ENCODE peak calls at places on chromosomes 12 and 14, in six cellular contexts. E is small intestine; K is kidney; H is mammary epithelial cell; O is effector memory CD4-positive, alpha-beta T cell; F is fibroblast of lung. Z is an unnamed sample.

GRCh38 chr14:29243355-29243754 is 476.8 kb downstream of the FOXG1 start:
- DNase-seq in E (no peak), K (no peak), H (no peak), O (no peak), F (peak), Z (no peak)

GRCh38 chr12:26055087-26055486 is 69.8 kb downstream of the BHLHE41 start:
- DNase-seq in E (no peak), K (no peak), H (no peak), O (no peak), F (no peak), Z (no peak)

GRCh38 chr12:45730116-45730841 is 773 bp downstream of the ARID2 start:
- DNase-seq in E (peak), K (peak), H (peak), O (peak), F (peak), Z (peak)

GRCh38 chr12:122421263-122421814 is 1.1 kb downstream of the CLIP1 start:
- DNase-seq in E (peak), K (no peak), H (peak), O (no peak), F (peak), Z (no peak)

GRCh38 chr14:80202888-80203562 is 8.3 kb downstream of the DIO2 start:
- DNase-seq in E (peak), K (no peak), H (no peak), O (no peak), F (no peak), Z (no peak)

GRCh38 chr14:96104469-96105057 is 65.4 kb downstream of the C14orf132 start:
- DNase-seq in E (peak), K (peak), H (peak), O (no peak), F (peak), Z (no peak)

GRCh38 chr14:100076133-100076532 is 10.9 kb downstream of the EVL start:
- DNase-seq in E (no peak), K (no peak), H (peak), O (no peak), F (no peak), Z (no peak)

GRCh38 chr12:108807996-108808725 is 49.2 kb downstream of the SSH1 start:
- DNase-seq in E (no peak), K (no peak), H (no peak), O (no peak), F (no peak), Z (no peak)

GRCh38 chr14:98754343-98755025 is 517.5 kb downstream of the BCL11B start:
- DNase-seq in E (no peak), K (no peak), H (peak), O (no peak), F (peak), Z (no peak)

GRCh38 chr12:106978035-106978800 is 8.7 kb downstream of the MTERF2 start:
- DNase-seq in E (peak), K (peak), H (no peak), O (no peak), F (peak), Z (no peak)

GRCh38 chr14:34682787-34683321 is 31.5 kb downstream of the CFL2 start:
- DNase-seq in E (no peak), K (no peak), H (no peak), O (no peak), F (peak), Z (no peak)

GRCh38 chr14:54529811-54530210 is 20.1 kb downstream of the CGRRF1 start:
- DNase-seq in E (peak), K (no peak), H (peak), O (no peak), F (peak), Z (no peak)

GRCh38 chr12:129063600-129063999 is 210.3 kb downstream of the GLT1D1 start:
- DNase-seq in E (no peak), K (no peak), H (no peak), O (no peak), F (no peak), Z (no peak)

GRCh38 chr12:26318661-26319068 is 123.3 kb downstream of the SSPN start:
- DNase-seq in E (no peak), K (peak), H (peak), O (no peak), F (peak), Z (no peak)

GRCh38 chr14:31879661-31880348 is 197.3 kb upstream of the ARHGAP5 start:
- DNase-seq in E (no peak), K (no peak), H (no peak), O (no peak), F (no peak), Z (no peak)

GRCh38 chr12:68772714-68773113 is 26.7 kb downstream of the SLC35E3 start:
- DNase-seq in E (no peak), K (no peak), H (no peak), O (no peak), F (no peak), Z (no peak)

GRCh38 chr14:103889313-103890051 is 38.8 kb upstream of the TDRD9 start:
- DNase-seq in E (peak), K (no peak), H (peak), O (no peak), F (peak), Z (no peak)

GRCh38 chr12:13428538-13429265 is 232.2 kb downstream of the EMP1 start:
- DNase-seq in E (no peak), K (no peak), H (no peak), O (no peak), F (peak), Z (no peak)

GRCh38 chr14:44912041-44912869 is 49.5 kb downstream of the KLHL28 start:
- DNase-seq in E (no peak), K (peak), H (no peak), O (no peak), F (no peak), Z (no peak)

GRCh38 chr12:95208678-95209077 is 8.6 kb downstream of the FGD6 start:
- DNase-seq in E (no peak), K (no peak), H (no peak), O (no peak), F (no peak), Z (no peak)

GRCh38 chr14:26389646-26390508 is 208.0 kb downstream of the NOVA1 start:
- DNase-seq in E (no peak), K (no peak), H (no peak), O (no peak), F (peak), Z (no peak)

GRCh38 chr12:113837059-113837458 is 129.1 kb downstream of the RBM19 start:
- DNase-seq in E (no peak), K (no peak), H (no peak), O (no peak), F (no peak), Z (no peak)

GRCh38 chr12:49598527-49598926 is 6.9 kb downstream of the FAM186B start:
- DNase-seq in E (no peak), K (no peak), H (no peak), O (no peak), F (no peak), Z (no peak)

DNA sequence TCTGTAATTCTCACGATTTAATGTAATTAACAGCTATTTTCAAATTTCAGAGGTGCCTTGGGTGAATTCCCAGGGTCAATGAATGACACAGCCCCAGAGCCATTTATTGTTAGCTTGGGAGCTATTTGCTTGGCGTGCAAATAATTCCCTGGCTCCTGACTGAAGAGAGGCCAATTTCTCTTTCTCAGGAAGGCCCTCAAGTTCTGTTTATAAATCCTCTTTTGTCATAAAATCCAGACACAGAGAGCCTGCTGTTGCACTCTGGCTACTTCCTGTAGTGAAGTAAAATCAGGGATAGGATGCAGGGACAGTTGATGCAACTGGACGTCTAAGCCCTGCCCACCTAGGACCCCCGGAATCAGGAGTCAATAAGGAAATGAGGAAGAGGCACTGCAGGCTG is 154.3 kb downstream of the TMX1 start:
- DNase-seq in E (no peak), K (no peak), H (no peak), O (no peak), F (peak), Z (no peak)
- H3K27ac ChIP-seq in E (peak), K (no peak), H (peak), O (no peak), F (peak), Z (peak)

DNA sequence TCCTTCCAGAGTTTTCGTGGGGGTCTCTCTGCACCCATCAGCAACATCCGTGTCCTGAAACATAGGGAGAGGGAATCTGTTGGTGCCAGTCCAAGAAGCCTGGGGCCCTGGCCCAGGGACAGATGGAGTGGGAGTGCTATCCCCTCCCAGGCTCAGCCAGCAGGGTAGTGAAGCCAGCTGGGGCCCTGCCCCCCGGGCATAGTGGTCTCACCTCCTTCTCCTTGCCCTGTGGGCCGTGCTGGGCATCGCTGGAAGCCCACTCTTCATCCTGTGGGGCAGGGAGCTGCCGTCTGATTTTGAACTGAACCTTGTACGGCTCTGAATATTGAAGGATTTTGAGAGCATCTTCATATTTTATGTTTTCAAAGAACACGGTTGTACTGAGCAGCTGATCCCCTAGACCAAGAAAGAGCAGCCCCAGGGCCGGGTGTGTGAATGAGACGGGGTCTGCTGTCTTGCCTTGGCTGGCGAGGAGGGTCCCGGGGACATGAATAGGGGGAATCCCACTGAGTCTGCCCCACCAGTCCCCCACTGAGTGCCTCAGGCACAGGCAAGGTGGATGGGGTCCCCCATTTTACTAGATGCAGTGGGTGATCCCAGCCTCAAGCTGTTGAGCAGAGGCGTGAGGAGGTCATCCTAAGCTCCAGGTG is 23.3 kb downstream of the AHNAK2 start:
- DNase-seq in E (no peak), K (peak), H (no peak), O (no peak), F (no peak), Z (no peak)
- H3K27ac ChIP-seq in E (no peak), K (no peak), H (no peak), O (no peak), F (no peak), Z (no peak)

DNA sequence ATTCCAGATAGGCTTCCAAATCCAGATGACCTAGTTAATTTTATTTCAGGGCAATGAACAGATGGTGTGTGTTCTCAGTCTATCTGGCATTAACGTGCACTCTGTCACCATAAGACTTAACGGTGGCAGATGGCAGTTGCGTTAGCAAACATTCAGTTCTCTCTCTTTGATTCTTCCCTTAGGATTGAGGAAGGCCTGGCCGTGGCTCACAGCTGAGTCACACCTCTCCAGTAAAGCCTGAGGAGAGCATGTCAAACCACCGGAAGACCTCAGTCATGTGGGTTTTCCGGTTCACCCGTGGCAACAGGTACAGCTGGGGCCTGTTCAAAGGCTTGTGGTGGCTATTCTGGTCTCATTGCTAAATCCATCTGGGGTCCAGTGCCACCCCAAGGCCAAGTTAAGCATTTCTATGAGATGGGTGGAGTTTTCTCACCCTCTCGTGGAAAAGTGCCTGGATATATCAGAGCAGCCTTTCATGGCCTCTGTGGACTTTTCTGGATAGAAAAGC is 545.1 kb upstream of the ATP2B1 start:
- DNase-seq in E (peak), K (peak), H (peak), O (peak), F (peak), Z (no peak)
- H3K27ac ChIP-seq in E (no peak), K (no peak), H (peak), O (no peak), F (peak), Z (no peak)

GRCh38 chr12:47821346-47821706 is 1.6 kb upstream of the HDAC7 start:
- DNase-seq in E (no peak), K (no peak), H (no peak), O (no peak), F (peak), Z (no peak)
- H3K27ac ChIP-seq in E (peak), K (peak), H (peak), O (peak), F (peak), Z (peak)